ENCODE peak calls at places on chromosome 9, in nine cellular contexts. L is IMR-90, O is psoas muscle, R is A549, M is pancreas, Q is kidney, S is colonic mucosa, D is tibial artery, N is stomach. P is an unnamed sample.

GRCh38 chr9:137234055-137234697 is 3.5 kb downstream of the SLC34A3 start:
- DNase-seq in M (no peak), N (no peak), S (no peak), R (no peak), L (no peak), D (no peak), O (no peak), Q (no peak), P (no peak)

GRCh38 chr9:76800901-76801300 is 36.7 kb downstream of the PCA3 start:
- DNase-seq in N (no peak), R (no peak), S (no peak), Q (no peak), D (no peak), M (no peak), L (no peak), O (no peak), P (no peak)

GRCh38 chr9:117926031-117926655 is 221.9 kb downstream of the TLR4 start:
- DNase-seq in O (no peak), Q (no peak), D (no peak), L (no peak), M (no peak), N (no peak), S (no peak), R (no peak), P (no peak)

GRCh38 chr9:116632990-116633441 is 54.1 kb upstream of the TRIM32 start:
- DNase-seq in D (no peak), R (no peak), O (no peak), M (no peak), S (no peak), L (peak; percentile 44), N (no peak), Q (no peak), P (no peak)

GRCh38 chr9:36793277-36793676 is 220.6 kb downstream of the MELK start:
- DNase-seq in S (no peak), N (no peak), M (no peak), R (peak; percentile 33), O (no peak), D (no peak), Q (no peak), L (no peak), P (no peak)

GRCh38 chr9:93266521-93267001 is 82.6 kb downstream of the WNK2 start:
- DNase-seq in Q (no peak), S (peak; percentile 15), O (no peak), D (peak; percentile 46), N (no peak), M (peak; percentile 43), R (no peak), L (no peak), P (no peak)

GRCh38 chr9:29214162-29214520 is 1640.9 kb upstream of the C9orf72 start:
- DNase-seq in L (no peak), O (no peak), M (no peak), S (no peak), Q (no peak), N (peak; percentile 27), R (peak; percentile 66), D (no peak), P (peak; percentile 9)

GRCh38 chr9:112793213-112793810 is 42.8 kb downstream of the SNX30 start:
- DNase-seq in R (peak; percentile 69), O (peak; percentile 66), L (peak; percentile 56), M (peak; percentile 84), S (peak; percentile 81), N (peak; percentile 61), D (peak; percentile 74), Q (peak; percentile 83), P (peak; percentile 52)

GRCh38 chr9:110125763-110126351 is 82.1 kb downstream of the C9orf152 start:
- DNase-seq in R (no peak), D (no peak), N (no peak), L (peak; percentile 41), M (no peak), S (no peak), O (no peak), Q (no peak), P (no peak)

GRCh38 chr9:34898846-34899245 is 59.2 kb upstream of the PHF24 start:
- DNase-seq in L (no peak), M (no peak), D (no peak), O (no peak), R (no peak), S (no peak), N (no peak), Q (no peak), P (peak; percentile 77)

GRCh38 chr9:87107072-87107471 is 159.8 kb upstream of the GAS1 start:
- DNase-seq in S (no peak), R (peak; percentile 17), M (no peak), L (peak; percentile 29), O (no peak), N (no peak), D (no peak), Q (no peak), P (no peak)

GRCh38 chr9:70795841-70796240 is 325.6 kb downstream of the TRPM3 start:
- DNase-seq in L (no peak), D (no peak), M (no peak), N (no peak), Q (no peak), S (no peak), R (no peak), O (no peak), P (no peak)

GRCh38 chr9:70802206-70802605 is 319.2 kb downstream of the TRPM3 start:
- DNase-seq in L (no peak), O (no peak), Q (no peak), M (no peak), N (no peak), D (no peak), R (no peak), S (no peak), P (no peak)

GRCh38 chr9:70792796-70793195 is 328.6 kb downstream of the TRPM3 start:
- DNase-seq in L (no peak), N (no peak), D (no peak), M (no peak), S (no peak), R (no peak), Q (no peak), O (no peak), P (no peak)

GRCh38 chr9:70802758-70803436 is 318.5 kb downstream of the TRPM3 start:
- DNase-seq in N (no peak), O (no peak), D (no peak), Q (no peak), R (no peak), M (no peak), S (no peak), L (no peak), P (no peak)

DNA sequence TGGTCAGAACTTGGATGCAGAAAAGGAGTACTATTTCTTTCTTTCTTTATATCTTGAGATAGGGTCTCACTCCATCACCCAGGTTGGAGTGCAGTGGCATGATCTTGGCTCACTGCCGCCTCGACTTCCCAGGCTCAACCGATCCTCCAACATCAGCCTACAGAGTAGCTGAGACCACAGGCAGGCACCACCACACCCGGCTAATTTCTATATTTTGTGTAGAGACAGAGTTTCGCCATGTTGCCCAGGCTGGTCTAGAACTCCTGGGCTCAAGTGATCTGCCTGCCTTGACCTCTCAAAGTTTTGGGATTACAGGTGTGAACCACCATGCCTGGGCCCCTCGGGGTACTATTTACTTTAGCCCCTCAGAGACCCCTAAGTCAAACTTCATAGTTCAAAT is 323.4 kb downstream of the TRPM3 start:
- DNase-seq in D (no peak), Q (no peak), L (no peak), M (no peak), N (no peak), S (no peak), O (no peak), R (no peak), P (no peak)
- H3K27ac ChIP-seq in D (no peak overlapping the region), Q (no peak overlapping the region), L (no peak overlapping the region), M (no peak overlapping the region), N (no peak overlapping the region), S (no peak overlapping the region), O (no peak overlapping the region), R (no peak overlapping the region), P (no peak overlapping the region)

DNA sequence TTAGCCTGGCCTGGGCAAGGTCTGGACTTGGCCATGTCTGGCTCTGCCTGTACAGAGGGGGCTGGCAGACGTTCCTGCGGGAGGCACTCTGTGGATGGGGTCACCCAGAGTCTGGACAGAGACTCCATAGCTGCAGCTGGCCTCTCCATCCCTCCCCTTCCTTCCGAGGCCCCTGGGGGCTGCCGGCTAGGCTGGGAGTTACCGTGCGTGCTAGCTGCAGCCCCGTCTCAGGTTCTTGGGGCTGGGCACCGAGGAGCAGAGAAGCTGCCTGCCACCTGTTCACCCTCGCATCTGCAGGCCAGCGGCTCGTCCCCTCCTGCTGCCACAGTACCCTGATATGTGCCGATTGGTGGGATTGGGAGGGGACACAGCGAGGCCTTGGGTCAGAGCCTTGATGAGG is 63.4 kb downstream of the RXRA start:
- DNase-seq in S (no peak), L (no peak), N (no peak), Q (no peak), M (no peak), R (no peak), O (no peak), D (no peak), P (no peak)
- H3K27ac ChIP-seq in S (no peak overlapping the region), L (no peak overlapping the region), N (peak overlapping the region; percentile 61), Q (no peak overlapping the region), M (no peak overlapping the region), R (peak overlapping the region; percentile 97), O (peak overlapping the region; percentile 58), D (no peak overlapping the region), P (no peak overlapping the region)

DNA sequence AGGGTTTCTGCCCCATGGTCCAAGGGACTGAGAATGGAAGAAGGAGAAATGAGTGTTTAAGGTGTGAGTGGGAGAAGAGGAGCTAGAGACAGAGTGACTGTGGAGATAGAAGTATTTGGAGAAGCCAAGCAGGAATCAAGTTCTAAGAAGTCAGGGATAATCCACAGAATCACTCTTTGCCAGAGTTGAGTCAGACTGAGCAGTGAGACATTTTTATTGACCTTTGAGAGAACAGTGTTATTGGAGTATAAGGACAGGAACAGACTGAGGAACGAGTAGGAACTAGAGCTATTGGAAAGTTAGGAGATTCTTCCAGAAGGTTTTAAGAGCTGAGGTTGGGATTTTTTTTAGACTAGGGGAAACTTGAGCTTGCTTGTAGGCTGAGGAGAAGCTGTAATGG is 37.2 kb downstream of the RCL1 start:
- DNase-seq in N (no peak), R (no peak), Q (no peak), D (no peak), L (peak; percentile 60), M (no peak), S (no peak), O (no peak), P (no peak)
- H3K27ac ChIP-seq in N (no peak overlapping the region), R (peak overlapping the region; percentile 20), Q (no peak overlapping the region), D (peak overlapping the region; percentile 70), L (no peak overlapping the region), M (peak overlapping the region; percentile 1), S (no peak overlapping the region), O (peak overlapping the region; percentile 68), P (no peak overlapping the region)

GRCh38 chr9:81661339-81661738 is 28.0 kb downstream of the TLE1 start:
- DNase-seq in L (no peak), Q (no peak), O (no peak), D (no peak), M (no peak), R (no peak), S (peak; percentile 36), N (no peak), P (no peak)

GRCh38 chr9:81666123-81666522 is 23.2 kb downstream of the TLE1 start:
- DNase-seq in D (no peak), O (no peak), S (no peak), Q (no peak), L (no peak), R (peak; percentile 37), M (no peak), N (no peak), P (no peak)

GRCh38 chr9:81664638-81665513 is 24.5 kb downstream of the TLE1 start:
- DNase-seq in Q (no peak), L (no peak), N (no peak), D (no peak), S (no peak), O (no peak), M (no peak), R (no peak), P (no peak)

GRCh38 chr9:81669011-81669739 is 20.2 kb downstream of the TLE1 start:
- DNase-seq in M (no peak), Q (no peak), S (no peak), R (no peak), N (no peak), D (no peak), L (peak; percentile 54), O (no peak), P (no peak)

GRCh38 chr9:81665514-81665838 is 23.9 kb downstream of the TLE1 start:
- DNase-seq in R (no peak), Q (no peak), L (no peak), O (no peak), N (no peak), D (no peak), M (no peak), S (no peak), P (no peak)
- H3K27ac ChIP-seq in R (peak overlapping the region; percentile 13), Q (no peak overlapping the region), L (no peak overlapping the region), O (peak overlapping the region; percentile 53), N (peak overlapping the region; percentile 29), D (no peak overlapping the region), M (no peak overlapping the region), S (no peak overlapping the region), P (peak overlapping the region; percentile 62)